ENCODE peak calls at places on chromosome 20, in nine cellular contexts. One of them, this sample, is unnamed.

GRCh38 chr20:17938889-17939619 is 29.5 kb downstream of the SNX5 start:
- DNase-seq in A549: peak
- DNase-seq in M059J: peak
- DNase-seq in neural crest cell: peak
- DNase-seq in NCI-H446: peak
- DNase-seq in stimulated activated effector memory CD8-positive, alpha-beta T cell treated with anti-CD3 and anti-CD28 coated beads, Interleukin-12 subunit alpha, Interleukin-12 subunit beta, amount 100 ng/mL, for 72 hours: peak
- DNase-seq in amygdala: no peak
- DNase-seq in NCI-H1417: peak
- DNase-seq in GM13976: peak
- DNase-seq in this sample: peak

GRCh38 chr20:49259799-49260198 is 18.1 kb downstream of the ZNFX1 start:
- DNase-seq in A549: no peak
- DNase-seq in M059J: no peak
- DNase-seq in neural crest cell: no peak
- DNase-seq in NCI-H446: no peak
- DNase-seq in stimulated activated effector memory CD8-positive, alpha-beta T cell treated with anti-CD3 and anti-CD28 coated beads, Interleukin-12 subunit alpha, Interleukin-12 subunit beta, amount 100 ng/mL, for 72 hours: no peak
- DNase-seq in amygdala: no peak
- DNase-seq in NCI-H1417: no peak
- DNase-seq in GM13976: no peak
- DNase-seq in this sample: no peak

GRCh38 chr20:54560357-54560756 is 85.0 kb downstream of the DOK5 start:
- DNase-seq in A549: no peak
- DNase-seq in M059J: no peak
- DNase-seq in neural crest cell: no peak
- DNase-seq in NCI-H446: no peak
- DNase-seq in stimulated activated effector memory CD8-positive, alpha-beta T cell treated with anti-CD3 and anti-CD28 coated beads, Interleukin-12 subunit alpha, Interleukin-12 subunit beta, amount 100 ng/mL, for 72 hours: no peak
- DNase-seq in amygdala: no peak
- DNase-seq in NCI-H1417: no peak
- DNase-seq in GM13976: no peak
- DNase-seq in this sample: no peak

GRCh38 chr20:6142348-6142993 is 19.6 kb upstream of the FERMT1 start:
- DNase-seq in A549: peak
- DNase-seq in M059J: peak
- DNase-seq in neural crest cell: peak
- DNase-seq in NCI-H446: peak
- DNase-seq in stimulated activated effector memory CD8-positive, alpha-beta T cell treated with anti-CD3 and anti-CD28 coated beads, Interleukin-12 subunit alpha, Interleukin-12 subunit beta, amount 100 ng/mL, for 72 hours: peak
- DNase-seq in amygdala: no peak
- DNase-seq in NCI-H1417: peak
- DNase-seq in GM13976: peak
- DNase-seq in this sample: peak

GRCh38 chr20:3669710-3670367 is 6.6 kb upstream of the GFRA4 start:
- DNase-seq in A549: no peak
- DNase-seq in M059J: peak
- DNase-seq in neural crest cell: no peak
- DNase-seq in NCI-H446: no peak
- DNase-seq in stimulated activated effector memory CD8-positive, alpha-beta T cell treated with anti-CD3 and anti-CD28 coated beads, Interleukin-12 subunit alpha, Interleukin-12 subunit beta, amount 100 ng/mL, for 72 hours: no peak
- DNase-seq in amygdala: no peak
- DNase-seq in NCI-H1417: no peak
- DNase-seq in GM13976: no peak
- DNase-seq in this sample: no peak

GRCh38 chr20:6164421-6165341 is 41.9 kb upstream of the FERMT1 start:
- DNase-seq in A549: no peak
- DNase-seq in M059J: peak
- DNase-seq in neural crest cell: no peak
- DNase-seq in NCI-H446: peak
- DNase-seq in stimulated activated effector memory CD8-positive, alpha-beta T cell treated with anti-CD3 and anti-CD28 coated beads, Interleukin-12 subunit alpha, Interleukin-12 subunit beta, amount 100 ng/mL, for 72 hours: no peak
- DNase-seq in amygdala: no peak
- DNase-seq in NCI-H1417: peak
- DNase-seq in GM13976: no peak
- DNase-seq in this sample: no peak

GRCh38 chr20:10523438-10523837 is 88.3 kb downstream of the SLX4IP start:
- DNase-seq in A549: no peak
- DNase-seq in M059J: peak
- DNase-seq in neural crest cell: no peak
- DNase-seq in NCI-H446: peak
- DNase-seq in stimulated activated effector memory CD8-positive, alpha-beta T cell treated with anti-CD3 and anti-CD28 coated beads, Interleukin-12 subunit alpha, Interleukin-12 subunit beta, amount 100 ng/mL, for 72 hours: no peak
- DNase-seq in amygdala: no peak
- DNase-seq in NCI-H1417: peak
- DNase-seq in GM13976: no peak
- DNase-seq in this sample: no peak

GRCh38 chr20:37152284-37152683 is 26.8 kb upstream of the RPN2 start:
- DNase-seq in A549: no peak
- DNase-seq in M059J: no peak
- DNase-seq in neural crest cell: no peak
- DNase-seq in NCI-H446: no peak
- DNase-seq in stimulated activated effector memory CD8-positive, alpha-beta T cell treated with anti-CD3 and anti-CD28 coated beads, Interleukin-12 subunit alpha, Interleukin-12 subunit beta, amount 100 ng/mL, for 72 hours: no peak
- DNase-seq in amygdala: no peak
- DNase-seq in NCI-H1417: no peak
- DNase-seq in GM13976: no peak
- DNase-seq in this sample: no peak

GRCh38 chr20:10619427-10619826 is 54.4 kb downstream of the JAG1 start:
- DNase-seq in A549: peak
- DNase-seq in M059J: peak
- DNase-seq in neural crest cell: no peak
- DNase-seq in NCI-H446: peak
- DNase-seq in stimulated activated effector memory CD8-positive, alpha-beta T cell treated with anti-CD3 and anti-CD28 coated beads, Interleukin-12 subunit alpha, Interleukin-12 subunit beta, amount 100 ng/mL, for 72 hours: no peak
- DNase-seq in amygdala: no peak
- DNase-seq in NCI-H1417: peak
- DNase-seq in GM13976: no peak
- DNase-seq in this sample: peak

GRCh38 chr20:38806855-38807655 is 1.6 kb downstream of the PPP1R16B start:
- DNase-seq in A549: no peak
- DNase-seq in M059J: no peak
- DNase-seq in neural crest cell: no peak
- DNase-seq in NCI-H446: no peak
- DNase-seq in stimulated activated effector memory CD8-positive, alpha-beta T cell treated with anti-CD3 and anti-CD28 coated beads, Interleukin-12 subunit alpha, Interleukin-12 subunit beta, amount 100 ng/mL, for 72 hours: no peak
- DNase-seq in amygdala: peak
- DNase-seq in NCI-H1417: peak
- DNase-seq in GM13976: peak
- DNase-seq in this sample: no peak

GRCh38 chr20:20489054-20489453 is 121.2 kb downstream of the INSM1 start:
- DNase-seq in A549: no peak
- DNase-seq in M059J: peak
- DNase-seq in neural crest cell: no peak
- DNase-seq in NCI-H446: no peak
- DNase-seq in stimulated activated effector memory CD8-positive, alpha-beta T cell treated with anti-CD3 and anti-CD28 coated beads, Interleukin-12 subunit alpha, Interleukin-12 subunit beta, amount 100 ng/mL, for 72 hours: no peak
- DNase-seq in amygdala: no peak
- DNase-seq in NCI-H1417: no peak
- DNase-seq in GM13976: peak
- DNase-seq in this sample: no peak

GRCh38 chr20:48352042-48352441 is 475.8 kb downstream of the PREX1 start:
- DNase-seq in A549: no peak
- DNase-seq in M059J: no peak
- DNase-seq in neural crest cell: no peak
- DNase-seq in NCI-H446: no peak
- DNase-seq in stimulated activated effector memory CD8-positive, alpha-beta T cell treated with anti-CD3 and anti-CD28 coated beads, Interleukin-12 subunit alpha, Interleukin-12 subunit beta, amount 100 ng/mL, for 72 hours: no peak
- DNase-seq in amygdala: no peak
- DNase-seq in NCI-H1417: no peak
- DNase-seq in GM13976: no peak
- DNase-seq in this sample: no peak

GRCh38 chr20:4192378-4193048 is 177.2 kb upstream of the RNF24 start:
- DNase-seq in A549: peak
- DNase-seq in M059J: peak
- DNase-seq in neural crest cell: no peak
- DNase-seq in NCI-H446: no peak
- DNase-seq in stimulated activated effector memory CD8-positive, alpha-beta T cell treated with anti-CD3 and anti-CD28 coated beads, Interleukin-12 subunit alpha, Interleukin-12 subunit beta, amount 100 ng/mL, for 72 hours: no peak
- DNase-seq in amygdala: no peak
- DNase-seq in NCI-H1417: no peak
- DNase-seq in GM13976: no peak
- DNase-seq in this sample: no peak

GRCh38 chr20:25148181-25148981 is 47.1 kb upstream of the ENTPD6 start:
- DNase-seq in A549: no peak
- DNase-seq in M059J: no peak
- DNase-seq in neural crest cell: no peak
- DNase-seq in NCI-H446: no peak
- DNase-seq in stimulated activated effector memory CD8-positive, alpha-beta T cell treated with anti-CD3 and anti-CD28 coated beads, Interleukin-12 subunit alpha, Interleukin-12 subunit beta, amount 100 ng/mL, for 72 hours: peak
- DNase-seq in amygdala: no peak
- DNase-seq in NCI-H1417: peak
- DNase-seq in GM13976: no peak
- DNase-seq in this sample: no peak

GRCh38 chr20:2749343-2749950 is 51.0 kb downstream of the CPXM1 start:
- DNase-seq in A549: no peak
- DNase-seq in M059J: no peak
- DNase-seq in neural crest cell: no peak
- DNase-seq in NCI-H446: no peak
- DNase-seq in stimulated activated effector memory CD8-positive, alpha-beta T cell treated with anti-CD3 and anti-CD28 coated beads, Interleukin-12 subunit alpha, Interleukin-12 subunit beta, amount 100 ng/mL, for 72 hours: no peak
- DNase-seq in amygdala: no peak
- DNase-seq in NCI-H1417: no peak
- DNase-seq in GM13976: no peak
- DNase-seq in this sample: no peak

GRCh38 chr20:10921491-10922010 is 247.8 kb upstream of the JAG1 start:
- DNase-seq in A549: no peak
- DNase-seq in M059J: no peak
- DNase-seq in neural crest cell: no peak
- DNase-seq in NCI-H446: no peak
- DNase-seq in stimulated activated effector memory CD8-positive, alpha-beta T cell treated with anti-CD3 and anti-CD28 coated beads, Interleukin-12 subunit alpha, Interleukin-12 subunit beta, amount 100 ng/mL, for 72 hours: no peak
- DNase-seq in amygdala: no peak
- DNase-seq in NCI-H1417: no peak
- DNase-seq in GM13976: no peak
- DNase-seq in this sample: no peak

GRCh38 chr20:51750037-51750769 is 18.0 kb downstream of the ATP9A start:
- DNase-seq in A549: peak
- DNase-seq in M059J: peak
- DNase-seq in neural crest cell: no peak
- DNase-seq in NCI-H446: peak
- DNase-seq in stimulated activated effector memory CD8-positive, alpha-beta T cell treated with anti-CD3 and anti-CD28 coated beads, Interleukin-12 subunit alpha, Interleukin-12 subunit beta, amount 100 ng/mL, for 72 hours: peak
- DNase-seq in amygdala: no peak
- DNase-seq in NCI-H1417: peak
- DNase-seq in GM13976: no peak
- DNase-seq in this sample: no peak

GRCh38 chr20:46715292-46715756 is 5.9 kb downstream of the SLC2A10 start:
- DNase-seq in A549: peak
- DNase-seq in M059J: peak
- DNase-seq in neural crest cell: no peak
- DNase-seq in NCI-H446: no peak
- DNase-seq in stimulated activated effector memory CD8-positive, alpha-beta T cell treated with anti-CD3 and anti-CD28 coated beads, Interleukin-12 subunit alpha, Interleukin-12 subunit beta, amount 100 ng/mL, for 72 hours: no peak
- DNase-seq in amygdala: no peak
- DNase-seq in NCI-H1417: no peak
- DNase-seq in GM13976: no peak
- DNase-seq in this sample: no peak

GRCh38 chr20:56788041-56788670 is 159.1 kb downstream of the TFAP2C start:
- DNase-seq in A549: peak
- DNase-seq in M059J: peak
- DNase-seq in neural crest cell: no peak
- DNase-seq in NCI-H446: no peak
- DNase-seq in stimulated activated effector memory CD8-positive, alpha-beta T cell treated with anti-CD3 and anti-CD28 coated beads, Interleukin-12 subunit alpha, Interleukin-12 subunit beta, amount 100 ng/mL, for 72 hours: no peak
- DNase-seq in amygdala: no peak
- DNase-seq in NCI-H1417: no peak
- DNase-seq in GM13976: no peak
- DNase-seq in this sample: no peak

GRCh38 chr20:33673411-33674293 is 576 bp downstream of the NECAB3 start:
- DNase-seq in A549: no peak
- DNase-seq in M059J: peak
- DNase-seq in neural crest cell: no peak
- DNase-seq in NCI-H446: no peak
- DNase-seq in stimulated activated effector memory CD8-positive, alpha-beta T cell treated with anti-CD3 and anti-CD28 coated beads, Interleukin-12 subunit alpha, Interleukin-12 subunit beta, amount 100 ng/mL, for 72 hours: no peak
- DNase-seq in amygdala: peak
- DNase-seq in NCI-H1417: peak
- DNase-seq in GM13976: no peak
- DNase-seq in this sample: no peak

GRCh38 chr20:11549172-11550117 is 368.2 kb upstream of the BTBD3 start:
- DNase-seq in A549: no peak
- DNase-seq in M059J: no peak
- DNase-seq in neural crest cell: no peak
- DNase-seq in NCI-H446: peak
- DNase-seq in stimulated activated effector memory CD8-positive, alpha-beta T cell treated with anti-CD3 and anti-CD28 coated beads, Interleukin-12 subunit alpha, Interleukin-12 subunit beta, amount 100 ng/mL, for 72 hours: no peak
- DNase-seq in amygdala: no peak
- DNase-seq in NCI-H1417: peak
- DNase-seq in GM13976: no peak
- DNase-seq in this sample: no peak

GRCh38 chr20:38751360-38751976 is 3.2 kb downstream of the ACTR5 start:
- DNase-seq in A549: peak
- DNase-seq in M059J: peak
- DNase-seq in neural crest cell: no peak
- DNase-seq in NCI-H446: peak
- DNase-seq in stimulated activated effector memory CD8-positive, alpha-beta T cell treated with anti-CD3 and anti-CD28 coated beads, Interleukin-12 subunit alpha, Interleukin-12 subunit beta, amount 100 ng/mL, for 72 hours: no peak
- DNase-seq in amygdala: no peak
- DNase-seq in NCI-H1417: peak
- DNase-seq in GM13976: peak
- DNase-seq in this sample: peak

GRCh38 chr20:59598625-59599310 is 5.6 kb upstream of the PHACTR3 start:
- DNase-seq in A549: peak
- DNase-seq in M059J: peak
- DNase-seq in neural crest cell: peak
- DNase-seq in NCI-H446: peak
- DNase-seq in stimulated activated effector memory CD8-positive, alpha-beta T cell treated with anti-CD3 and anti-CD28 coated beads, Interleukin-12 subunit alpha, Interleukin-12 subunit beta, amount 100 ng/mL, for 72 hours: peak
- DNase-seq in amygdala: peak
- DNase-seq in NCI-H1417: peak
- DNase-seq in GM13976: peak
- DNase-seq in this sample: peak

GRCh38 chr20:20956586-20956985 is 149.6 kb downstream of the LINC00237 start:
- DNase-seq in A549: no peak
- DNase-seq in M059J: no peak
- DNase-seq in neural crest cell: no peak
- DNase-seq in NCI-H446: no peak
- DNase-seq in stimulated activated effector memory CD8-positive, alpha-beta T cell treated with anti-CD3 and anti-CD28 coated beads, Interleukin-12 subunit alpha, Interleukin-12 subunit beta, amount 100 ng/mL, for 72 hours: no peak
- DNase-seq in amygdala: peak
- DNase-seq in NCI-H1417: peak
- DNase-seq in GM13976: no peak
- DNase-seq in this sample: no peak

GRCh38 chr20:46206025-46206424 is 87.9 kb downstream of the CD40 start:
- DNase-seq in A549: no peak
- DNase-seq in M059J: peak
- DNase-seq in neural crest cell: no peak
- DNase-seq in NCI-H446: no peak
- DNase-seq in stimulated activated effector memory CD8-positive, alpha-beta T cell treated with anti-CD3 and anti-CD28 coated beads, Interleukin-12 subunit alpha, Interleukin-12 subunit beta, amount 100 ng/mL, for 72 hours: no peak
- DNase-seq in amygdala: peak
- DNase-seq in NCI-H1417: no peak
- DNase-seq in GM13976: peak
- DNase-seq in this sample: no peak

GRCh38 chr20:10649817-10650200 is 24.0 kb downstream of the JAG1 start:
- DNase-seq in A549: no peak
- DNase-seq in M059J: peak
- DNase-seq in neural crest cell: no peak
- DNase-seq in NCI-H446: no peak
- DNase-seq in stimulated activated effector memory CD8-positive, alpha-beta T cell treated with anti-CD3 and anti-CD28 coated beads, Interleukin-12 subunit alpha, Interleukin-12 subunit beta, amount 100 ng/mL, for 72 hours: no peak
- DNase-seq in amygdala: no peak
- DNase-seq in NCI-H1417: no peak
- DNase-seq in GM13976: no peak
- DNase-seq in this sample: peak

GRCh38 chr20:10673831-10674683 is at the start of gene JAG1:
- DNase-seq in A549: peak
- DNase-seq in M059J: peak
- DNase-seq in neural crest cell: peak
- DNase-seq in NCI-H446: peak
- DNase-seq in stimulated activated effector memory CD8-positive, alpha-beta T cell treated with anti-CD3 and anti-CD28 coated beads, Interleukin-12 subunit alpha, Interleukin-12 subunit beta, amount 100 ng/mL, for 72 hours: no peak
- DNase-seq in amygdala: peak
- DNase-seq in NCI-H1417: peak
- DNase-seq in GM13976: peak
- DNase-seq in this sample: peak

This sample was measured in HAP-1.